ENCODE peak calls at places on chromosomes 13 and 19, in seven cellular contexts. W is DND-41, Z is stomach, O is lower lobe of right lung, M is pancreas, R is OCI-LY7, G is PC-9. P is an unnamed sample. For H3K9me3, the result is how much of the 10 kb centered on the place peaks cover.

GRCh38 chr13:94716016-94716415 is 3.7 kb upstream of the SOX21 start:
- DNase-seq in R (no peak), G (no peak), M (no peak), Z (no peak), O (no peak), W (no peak), P (no peak)

GRCh38 chr19:58330458-58330857 is 3.7 kb downstream of the ZSCAN22 start:
- DNase-seq in W (no peak), O (no peak), R (no peak), G (peak), M (no peak), Z (peak), P (no peak)

GRCh38 chr13:28488376-28489005 is 6.4 kb downstream of the FLT1 start:
- DNase-seq in W (no peak), G (no peak), O (no peak), Z (no peak), R (no peak), M (no peak), P (no peak)

GRCh38 chr19:10864538-10864899 is 6.8 kb upstream of the CARM1 start:
- DNase-seq in O (peak), M (peak), R (peak), Z (peak), G (peak), W (peak), P (peak)

GRCh38 chr19:49831592-49831991 is 13.5 kb downstream of the MED25 start:
- DNase-seq in R (no peak), Z (no peak), G (no peak), W (no peak), O (no peak), M (no peak), P (no peak)

GRCh38 chr13:107203146-107203847 is 635.4 kb upstream of the ARGLU1 start:
- DNase-seq in G (no peak), R (peak), W (peak), O (no peak), Z (no peak), M (no peak), P (no peak)

GRCh38 chr13:43464578-43465264 is 322.1 kb downstream of the ENOX1 start:
- DNase-seq in Z (no peak), W (no peak), O (no peak), M (no peak), R (no peak), G (no peak), P (no peak)

GRCh38 chr19:44677019-44677809 is 5.9 kb downstream of the CEACAM19 start:
- DNase-seq in Z (no peak), M (no peak), R (peak), G (peak), O (no peak), W (no peak), P (no peak)

GRCh38 chr19:35272122-35272715 is 3.5 kb downstream of the USF2 start:
- DNase-seq in R (no peak), M (no peak), G (no peak), W (no peak), Z (no peak), O (no peak), P (no peak)

GRCh38 chr19:14840206-14840605 is 5.2 kb upstream of the OR7A5 start:
- DNase-seq in M (no peak), W (no peak), O (no peak), R (no peak), G (peak), Z (no peak), P (no peak)

GRCh38 chr19:54164369-54165068 is 5.0 kb upstream of the LENG1 start:
- DNase-seq in W (no peak), R (no peak), M (peak), Z (peak), O (peak), G (peak), P (peak)

GRCh38 chr19:2610637-2611482 is 91.6 kb downstream of the GNG7 start:
- DNase-seq in R (peak), M (peak), G (peak), O (peak), W (peak), Z (peak), P (peak)

GRCh38 chr13:50071399-50071798 is 56.2 kb downstream of the KCNRG start:
- DNase-seq in W (peak), M (no peak), O (no peak), G (no peak), Z (no peak), R (no peak), P (no peak)

GRCh38 chr19:49555600-49556411 is 24.6 kb downstream of the NOSIP start:
- DNase-seq in M (peak), O (peak), R (peak), G (no peak), Z (peak), W (peak), P (peak)

GRCh38 chr19:1427221-1427620 is 11.0 kb upstream of the RPS15 start:
- DNase-seq in M (no peak), G (no peak), W (no peak), Z (no peak), R (no peak), O (no peak), P (no peak)

GRCh38 chr19:47432091-47432490 is 12.8 kb upstream of the MEIS3 start:
- DNase-seq in G (no peak), R (no peak), Z (no peak), O (no peak), M (no peak), W (no peak), P (no peak)

GRCh38 chr19:46732966-46733692 is 12.7 kb upstream of the FKRP start:
- DNase-seq in R (no peak), Z (no peak), M (no peak), W (no peak), O (peak), G (peak), P (no peak)

GRCh38 chr13:74115138-74115537 is 19.1 kb downstream of the KLF12 start:
- DNase-seq in Z (no peak), O (no peak), W (no peak), M (no peak), G (no peak), R (no peak), P (no peak)

GRCh38 chr19:10450853-10451609 is 30.7 kb downstream of the PDE4A start:
- DNase-seq in Z (no peak), M (no peak), O (no peak), G (no peak), W (peak), R (peak), P (no peak)

DNA sequence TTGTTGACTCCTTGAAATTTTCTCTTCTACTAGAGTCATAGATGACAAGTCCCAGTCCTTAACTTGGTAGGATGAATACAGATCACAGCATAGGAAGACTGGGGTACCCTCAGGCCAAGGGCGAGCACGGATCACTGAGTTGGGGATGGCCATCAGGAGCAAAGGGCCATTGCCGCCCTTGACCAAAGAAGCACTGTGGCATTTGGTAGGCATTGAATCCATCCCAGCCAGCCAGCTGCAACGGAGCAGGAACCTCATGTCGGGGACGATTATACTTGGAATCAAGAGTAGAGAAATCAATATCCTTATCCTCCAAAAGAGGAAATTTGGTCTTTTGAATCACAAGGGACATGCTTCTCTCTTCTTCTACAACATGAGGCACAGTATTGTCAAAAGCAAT is 50.1 kb upstream of the ZNF573 start:
- DNase-seq in G (no peak), M (no peak), O (no peak), Z (no peak), R (no peak), W (no peak), P (no peak)
- H3K9me3 ChIP-seq in G (under half), M (under half), O (half or more), Z (half or more), R (under half), W (under half), P (under half)

GRCh38 chr19:4538601-4538954 is 1.3 kb downstream of the LRG1 start:
- DNase-seq in Z (no peak), W (no peak), R (no peak), O (no peak), G (no peak), M (no peak), P (no peak)

GRCh38 chr19:4537953-4538600 is 1.8 kb downstream of the LRG1 start:
- DNase-seq in W (no peak), O (no peak), M (no peak), Z (no peak), R (no peak), G (no peak), P (no peak)

GRCh38 chr19:4541114-4541805 is 1.4 kb upstream of the LRG1 start:
- DNase-seq in R (no peak), O (no peak), Z (no peak), W (no peak), M (no peak), G (no peak), P (no peak)

GRCh38 chr19:4539697-4540581 is at the start of gene LRG1:
- DNase-seq in G (peak), W (no peak), Z (peak), M (peak), O (peak), R (peak), P (peak)

DNA sequence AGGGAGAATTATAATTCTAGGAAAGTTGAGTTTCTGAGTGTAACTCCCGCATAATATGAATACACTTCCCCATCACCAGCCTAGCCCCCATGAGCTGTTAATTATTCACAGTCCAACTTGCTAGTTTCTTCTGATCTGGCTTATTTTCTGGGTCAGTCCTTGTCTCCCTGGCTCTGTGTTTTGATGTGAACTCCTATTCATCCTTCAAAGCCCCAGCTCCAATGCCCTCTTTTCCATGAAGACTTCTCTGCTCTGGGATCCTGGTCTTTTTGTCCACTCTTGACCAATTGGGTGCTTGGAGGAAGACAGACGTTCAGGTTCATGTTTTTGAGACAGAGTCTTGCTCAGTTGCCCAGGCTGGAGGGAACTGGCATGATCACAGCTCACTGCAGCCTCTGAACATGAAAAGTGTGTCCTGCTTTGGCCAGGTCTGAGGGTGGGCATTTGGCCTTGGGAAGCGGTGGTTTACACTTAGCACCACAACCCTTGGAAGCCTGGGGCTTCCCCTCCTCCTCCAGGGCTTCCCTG is 603 bp downstream of the LRG1 start:
- DNase-seq in W (no peak), O (no peak), M (no peak), Z (no peak), R (no peak), G (no peak), P (no peak)
- H3K4me3 ChIP-seq in W (no peak), O (peak), M (peak), Z (peak), R (peak), G (peak), P (no peak)

GRCh38 chr19:7850429-7850819 is 20.4 kb downstream of the EVI5L start:
- DNase-seq in R (no peak), M (no peak), W (no peak), Z (no peak), O (no peak), G (no peak), P (no peak)
- H3K27ac ChIP-seq in R (no peak), M (no peak), W (no peak), Z (no peak), O (peak), G (no peak), P (no peak)

DNA sequence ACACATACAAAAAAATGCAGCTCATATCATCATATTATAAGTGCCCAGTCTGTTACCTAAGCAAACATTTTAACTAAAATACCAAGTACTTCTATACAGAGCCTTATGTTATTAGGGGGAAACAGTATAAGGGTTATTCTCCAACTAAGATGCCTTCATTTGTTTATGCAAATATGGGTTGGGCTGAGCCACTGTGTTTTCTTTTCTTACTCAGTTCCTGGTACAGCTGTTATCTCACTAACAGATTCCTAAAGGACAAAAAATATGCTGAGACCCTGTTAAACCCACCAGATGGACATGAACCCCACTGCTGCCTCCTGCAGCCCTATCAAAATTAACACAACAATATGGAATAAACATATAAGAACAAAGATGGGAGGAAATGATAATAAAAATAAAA is 34.5 kb upstream of the SMAD9 start:
- DNase-seq in M (no peak), W (no peak), O (no peak), R (no peak), Z (no peak), G (no peak), P (no peak)
- H3K9me3 ChIP-seq in M (under half), W (under half), O (under half), R (under half), Z (under half), G (under half), P (under half)